ENCODE peak calls at places on chromosomes 5 and 9, in nine cellular contexts. F is iPS DF 6.9; T is psoas muscle; S is effector memory CD4-positive, alpha-beta T cell; X is BE2C; Z is aorta; G is left lung; K is right atrium auricular region; W is stomach. P is an unnamed sample.

GRCh38 chr9:2159521-2160417 is 144.6 kb downstream of the SMARCA2 start:
- DNase-seq in F (no peak), T (no peak), S (no peak), X (no peak), Z (no peak), G (no peak), K (no peak), W (no peak), P (no peak)

GRCh38 chr9:129574911-129575574 is 45.9 kb downstream of the C9orf50 start:
- DNase-seq in F (no peak), T (no peak), S (no peak), X (no peak), Z (no peak), G (no peak), K (no peak), W (no peak), P (peak; percentile 61)

GRCh38 chr5:27682600-27682999 is 644.2 kb upstream of the CDH9 start:
- DNase-seq in F (peak; percentile 20), T (no peak), S (no peak), X (peak; percentile 26), Z (no peak), G (no peak), K (no peak), W (no peak), P (no peak)

GRCh38 chr5:157165668-157166067 is 396 bp downstream of the GARIN3 start:
- DNase-seq in F (no peak), T (no peak), S (no peak), X (no peak), Z (no peak), G (no peak), K (no peak), W (no peak), P (no peak)

GRCh38 chr9:75909776-75910175 is 19.3 kb downstream of the PCSK5 start:
- DNase-seq in F (no peak), T (no peak), S (no peak), X (no peak), Z (no peak), G (no peak), K (no peak), W (no peak), P (no peak)

GRCh38 chr5:150291388-150292385 is 2.1 kb upstream of the CAMK2A start:
- DNase-seq in F (no peak), T (no peak), S (no peak), X (no peak), Z (no peak), G (no peak), K (no peak), W (no peak), P (no peak)

GRCh38 chr5:144135113-144135762 is 35.2 kb downstream of the YIPF5 start:
- DNase-seq in F (no peak), T (no peak), S (no peak), X (no peak), Z (no peak), G (no peak), K (no peak), W (no peak), P (peak; percentile 37)

GRCh38 chr9:98045234-98046160 is 11.0 kb upstream of the NANS start:
- DNase-seq in F (no peak), T (no peak), S (peak; percentile 17), X (no peak), Z (no peak), G (no peak), K (no peak), W (no peak), P (no peak)

GRCh38 chr5:141557681-141558136 is 61.1 kb downstream of the DIAPH1 start:
- DNase-seq in F (peak; percentile 70), T (peak; percentile 86), S (peak; percentile 55), X (peak; percentile 89), Z (peak; percentile 87), G (peak; percentile 69), K (peak; percentile 94), W (peak; percentile 81), P (peak; percentile 97)

GRCh38 chr9:136862849-136863622 is 3.1 kb downstream of the EDF1 start:
- DNase-seq in F (no peak), T (peak; percentile 12), S (no peak), X (no peak), Z (peak; percentile 42), G (peak; percentile 17), K (no peak), W (no peak), P (no peak)

GRCh38 chr9:93576296-93577044 is at the start of gene PHF2:
- DNase-seq in F (no peak), T (peak; percentile 51), S (no peak), X (no peak), Z (no peak), G (no peak), K (peak; percentile 52), W (no peak), P (peak; percentile 75)

GRCh38 chr9:18368206-18368605 is 105.7 kb upstream of the ADAMTSL1 start:
- DNase-seq in F (no peak), T (no peak), S (no peak), X (no peak), Z (no peak), G (no peak), K (no peak), W (no peak), P (no peak)

GRCh38 chr9:133420392-133420827 is 1.8 kb upstream of the ADAMTS13 start:
- DNase-seq in F (no peak), T (no peak), S (no peak), X (no peak), Z (no peak), G (no peak), K (no peak), W (no peak), P (no peak)

GRCh38 chr5:66789434-66789833 is 193.2 kb downstream of the MAST4 start:
- DNase-seq in F (no peak), T (no peak), S (no peak), X (no peak), Z (no peak), G (no peak), K (no peak), W (no peak), P (no peak)

GRCh38 chr5:78895616-78896015 is 89.5 kb downstream of the ARSB start:
- DNase-seq in F (no peak), T (no peak), S (no peak), X (no peak), Z (no peak), G (no peak), K (no peak), W (no peak), P (no peak)

GRCh38 chr5:95718203-95718602 is 12.9 kb upstream of the RHOBTB3 start:
- DNase-seq in F (no peak), T (no peak), S (no peak), X (no peak), Z (no peak), G (no peak), K (no peak), W (no peak), P (no peak)

GRCh38 chr5:174275959-174276358 is 230.5 kb downstream of the NSG2 start:
- DNase-seq in F (no peak), T (no peak), S (no peak), X (no peak), Z (no peak), G (no peak), K (no peak), W (no peak), P (no peak)

GRCh38 chr9:17063535-17064135 is 71.2 kb upstream of the CNTLN start:
- DNase-seq in F (peak; percentile 31), T (no peak), S (no peak), X (peak; percentile 59), Z (no peak), G (no peak), K (no peak), W (no peak), P (peak; percentile 76)

GRCh38 chr5:81626524-81626923 is 124.4 kb downstream of the SSBP2 start:
- DNase-seq in F (no peak), T (no peak), S (no peak), X (peak; percentile 72), Z (no peak), G (no peak), K (no peak), W (no peak), P (peak; percentile 59)
- H3K36me3 ChIP-seq in F (no peaks in the 10 kb centered on the region), T (peaks cover 7% of the 10 kb centered on the region), S (no peaks in the 10 kb centered on the region), X (no peaks in the 10 kb centered on the region), Z (no peaks in the 10 kb centered on the region), G (no peaks in the 10 kb centered on the region), K (no peaks in the 10 kb centered on the region), W (peaks cover 8% of the 10 kb centered on the region), P (peaks cover 12% of the 10 kb centered on the region)

GRCh38 chr5:135139397-135140134 is 105.5 kb upstream of the PITX1 start:
- DNase-seq in F (no peak), T (no peak), S (no peak), X (no peak), Z (peak; percentile 42), G (no peak), K (no peak), W (no peak), P (peak; percentile 94)
- H3K4me3 ChIP-seq in F (no peak overlapping the region), T (no peak overlapping the region), S (no peak overlapping the region), X (no peak overlapping the region), Z (no peak overlapping the region), G (no peak overlapping the region), K (no peak overlapping the region), W (no peak overlapping the region), P (no peak overlapping the region)

GRCh38 chr9:35680331-35681105 is 6.8 kb downstream of the CA9 start:
- DNase-seq in F (no peak), T (no peak), S (no peak), X (no peak), Z (peak; percentile 52), G (no peak), K (no peak), W (peak; percentile 78), P (no peak)

GRCh38 chr9:35682520-35682919 is 7.2 kb downstream of the TPM2 start:
- DNase-seq in F (no peak), T (no peak), S (no peak), X (no peak), Z (no peak), G (no peak), K (no peak), W (no peak), P (no peak)

GRCh38 chr9:35681341-35682002 is 7.7 kb downstream of the CA9 start:
- DNase-seq in F (no peak), T (no peak), S (no peak), X (no peak), Z (peak; percentile 50), G (no peak), K (no peak), W (no peak), P (no peak)

GRCh38 chr9:35683323-35683722 is 6.4 kb downstream of the TPM2 start:
- DNase-seq in F (no peak), T (no peak), S (no peak), X (no peak), Z (no peak), G (no peak), K (no peak), W (no peak), P (no peak)

GRCh38 chr9:35682083-35682482 is 7.6 kb downstream of the TPM2 start:
- DNase-seq in F (no peak), T (no peak), S (no peak), X (no peak), Z (no peak), G (no peak), K (no peak), W (no peak), P (no peak)
- H3K36me3 ChIP-seq in F (peaks cover 40% of the 10 kb centered on the region), T (peaks cover 39% of the 10 kb centered on the region), S (no peaks in the 10 kb centered on the region), X (no peaks in the 10 kb centered on the region), Z (no peaks in the 10 kb centered on the region), G (peaks cover 18% of the 10 kb centered on the region), K (peaks cover 40% of the 10 kb centered on the region), W (peaks cover 36% of the 10 kb centered on the region), P (peaks cover 43% of the 10 kb centered on the region)

DNA sequence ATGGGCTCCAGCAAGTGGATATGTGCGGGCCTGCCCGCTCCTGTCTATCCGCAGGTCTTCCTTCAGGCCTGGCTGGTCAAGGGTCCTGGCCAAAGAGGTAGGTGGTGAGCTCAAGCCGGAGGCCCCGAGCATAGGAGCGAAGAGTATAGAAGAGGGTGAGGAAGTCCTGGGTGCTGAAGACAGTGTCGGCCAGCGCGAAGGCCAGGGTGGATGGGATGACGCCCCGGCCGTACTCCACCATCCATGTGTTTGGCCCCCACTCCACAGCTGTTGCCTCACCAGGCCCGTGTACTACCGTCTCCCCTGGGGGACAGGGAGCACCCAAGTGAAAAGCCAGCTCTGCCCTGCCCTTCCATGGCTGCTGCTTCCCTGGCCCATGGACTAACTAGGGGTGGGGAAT is 2.0 kb downstream of the SIGMAR1 start:
- DNase-seq in F (no peak), T (peak; percentile 8), S (no peak), X (no peak), Z (no peak), G (no peak), K (no peak), W (no peak), P (no peak)
- H3K4me3 ChIP-seq in F (no peak overlapping the region), T (no peak overlapping the region), S (no peak overlapping the region), X (peak overlapping the region; percentile 92), Z (no peak overlapping the region), G (no peak overlapping the region), K (no peak overlapping the region), W (no peak overlapping the region), P (peak overlapping the region; percentile 48)